ENCODE peak calls at places on chromosomes 1 and 21, in five cellular contexts. D, C, W, H and P are unnamed samples.

GRCh38 chr1:237170149-237170548 is 128.2 kb downstream of the RYR2 start:
- DNase-seq in W (no peak), C (no peak), H (no peak), D (no peak), P (no peak)

GRCh38 chr1:184792450-184792969 is 37.9 kb upstream of the EDEM3 start:
- DNase-seq in W (no peak), H (peak; percentile 99), D (peak; percentile 94), C (peak; percentile 74), P (peak; percentile 93)

GRCh38 chr1:64549464-64550239 is 79.7 kb downstream of the CACHD1 start:
- DNase-seq in C (no peak), D (no peak), H (no peak), W (no peak), P (no peak)

GRCh38 chr1:30934613-30935012 is 26.1 kb upstream of the SDC3 start:
- DNase-seq in D (no peak), H (no peak), C (no peak), W (no peak), P (no peak)

GRCh38 chr1:21520899-21521716 is 11.9 kb downstream of the ALPL start:
- DNase-seq in W (no peak), D (no peak), H (peak; percentile 71), C (no peak), P (no peak)

GRCh38 chr1:52632732-52633290 is at the start of gene SHISAL2A:
- DNase-seq in H (no peak), W (no peak), C (peak; percentile 48), D (no peak), P (no peak)

GRCh38 chr1:202216691-202217090 is 23.1 kb downstream of the LGR6 start:
- DNase-seq in H (no peak), C (no peak), D (no peak), W (no peak), P (no peak)

GRCh38 chr1:219699870-219700269 is 87.0 kb upstream of the ZC3H11B start:
- DNase-seq in D (no peak), H (peak; percentile 74), C (no peak), W (no peak), P (no peak)

GRCh38 chr21:36643374-36644250 is 55.3 kb upstream of the SIM2 start:
- DNase-seq in H (no peak), W (no peak), C (no peak), D (no peak), P (no peak)

GRCh38 chr1:160836561-160836960 is 26.1 kb downstream of the CD244 start:
- DNase-seq in H (no peak), D (no peak), W (no peak), C (no peak), P (peak; percentile 65)

GRCh38 chr1:201542166-201543045 is 3.5 kb downstream of the NAV1 start:
- DNase-seq in W (no peak), C (no peak), H (peak; percentile 84), D (no peak), P (no peak)

GRCh38 chr1:19824541-19824940 is 9.5 kb upstream of the RNF186 start:
- DNase-seq in H (peak; percentile 19), D (no peak), C (no peak), W (no peak), P (no peak)

GRCh38 chr1:237042892-237043576 is 1.1 kb downstream of the RYR2 start:
- DNase-seq in C (no peak), D (no peak), W (no peak), H (no peak), P (no peak)

GRCh38 chr1:206579747-206580437 is 32.4 kb downstream of the EIF2D start:
- DNase-seq in C (peak; percentile 86), D (peak; percentile 85), H (peak; percentile 22), W (peak; percentile 52), P (no peak)

GRCh38 chr1:223776075-223776814 is 63.9 kb downstream of the CAPN2 start:
- DNase-seq in H (peak; percentile 91), C (no peak), D (peak; percentile 40), W (no peak), P (no peak)

GRCh38 chr1:185559151-185559550 is 175.0 kb upstream of the HMCN1 start:
- DNase-seq in C (no peak), H (no peak), D (no peak), W (no peak), P (no peak)

GRCh38 chr21:42591170-42591869 is 62.1 kb upstream of the PDE9A start:
- DNase-seq in W (no peak), D (no peak), H (no peak), C (no peak), P (no peak)

GRCh38 chr21:41678944-41679343 is 87.9 kb downstream of the RIPK4 start:
- DNase-seq in C (peak; percentile 96), W (peak; percentile 42), H (peak; percentile 94), D (peak; percentile 92), P (peak; percentile 96)

GRCh38 chr1:224329842-224330753 is at the start of gene NVL:
- DNase-seq in C (peak; percentile 89), W (peak; percentile 24), H (peak; percentile 86), D (peak; percentile 87), P (no peak)

GRCh38 chr1:108678696-108679095 is 13.4 kb upstream of the PRPF38B start:
- DNase-seq in H (no peak), W (no peak), D (no peak), C (no peak), P (no peak)

GRCh38 chr1:910881-911721 is 12.6 kb upstream of the SAMD11 start:
- DNase-seq in W (no peak), D (peak; percentile 59), H (peak; percentile 31), C (peak; percentile 5), P (no peak)

GRCh38 chr1:46687095-46687659 is 15.5 kb downstream of the TEX38 start:
- DNase-seq in W (no peak), C (peak; percentile 94), D (peak; percentile 92), H (peak; percentile 40), P (no peak)

GRCh38 chr1:29805122-29805895 is 569.0 kb downstream of the PTPRU start:
- DNase-seq in H (no peak), C (no peak), D (no peak), W (no peak), P (peak; percentile 62)

GRCh38 chr21:14989359-14989758 is 75.4 kb downstream of the NRIP1 start:
- DNase-seq in W (no peak), D (no peak), C (no peak), H (peak; percentile 77), P (no peak)

DNA sequence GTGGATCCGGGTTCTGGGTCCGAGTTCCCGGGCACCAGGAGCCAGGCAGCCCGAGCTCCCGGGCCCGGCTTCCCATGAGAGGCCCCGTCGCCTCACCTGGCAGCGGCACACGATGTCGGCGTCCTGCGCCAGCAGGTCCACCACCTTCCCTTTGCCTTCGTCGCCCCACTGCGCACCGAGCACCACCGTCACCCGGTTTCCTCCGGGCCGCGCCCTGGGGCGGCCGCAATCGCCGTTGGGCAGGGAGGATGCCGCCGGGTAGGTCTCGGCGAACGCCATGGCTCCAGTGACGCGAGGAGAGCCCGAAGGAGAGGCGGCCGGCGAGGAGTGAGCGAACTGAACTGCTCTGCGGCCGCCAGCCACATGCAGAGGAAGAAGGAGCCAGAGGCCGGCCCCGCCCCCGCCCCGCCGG is at the start of gene ADSS2:
- DNase-seq in H (no peak), C (no peak), D (no peak), W (no peak), P (no peak)
- TF ChIP-seq POLR2A in H (peak; percentile 93), C (peak; percentile 92), D (peak; percentile 75), W (peak; percentile 90), P (no peak)

DNA sequence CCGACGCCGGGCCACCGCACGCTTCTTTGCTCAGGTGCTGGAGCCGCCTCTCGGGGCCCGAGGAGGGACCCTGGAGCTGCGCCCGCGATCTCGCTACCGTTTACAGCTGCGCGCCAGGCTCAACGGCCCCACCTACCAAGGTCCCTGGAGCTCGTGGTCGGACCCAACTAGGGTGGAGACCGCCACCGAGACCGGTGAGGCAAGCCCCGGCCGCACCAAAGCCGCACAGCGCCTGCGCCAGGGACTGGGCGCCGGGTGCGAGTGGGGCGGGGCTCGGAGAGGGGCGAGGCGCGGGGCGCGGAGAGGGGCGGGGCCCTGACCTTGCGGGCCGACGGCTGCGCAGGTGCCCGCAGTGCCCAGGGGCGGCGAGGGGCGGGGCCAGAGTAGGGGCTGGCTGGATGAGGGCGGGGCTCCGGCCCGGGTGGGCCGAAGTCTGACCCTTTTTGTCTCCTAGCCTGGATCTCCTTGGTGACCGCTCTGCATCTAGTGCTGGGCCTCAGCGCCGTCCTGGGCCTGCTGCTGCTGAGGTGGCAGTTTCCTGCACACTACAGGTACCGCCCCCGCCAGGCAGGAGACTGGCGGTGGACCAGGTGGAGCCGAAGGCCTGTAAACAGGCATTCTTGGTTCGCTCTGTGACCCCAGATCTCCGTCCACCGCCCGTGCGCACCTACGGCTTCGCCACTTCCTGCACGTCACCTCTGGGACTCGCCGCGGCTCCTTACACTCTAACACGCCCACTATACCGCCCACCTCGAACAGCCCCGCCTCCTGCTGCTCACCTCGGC is 9.8 kb upstream of the CDC20 start:
- DNase-seq in C (peak; percentile 94), W (peak; percentile 21), D (peak; percentile 91), H (no peak), P (no peak)
- TF ChIP-seq POLR2A in C (peak; percentile 76), W (peak; percentile 69), D (no peak), H (no peak), P (no peak)

GRCh38 chr1:199015799-199016198 is 377.0 kb downstream of the PTPRC start:
- DNase-seq in H (no peak), D (no peak), C (no peak), W (no peak), P (no peak)

GRCh38 chr1:199007423-199007822 is 368.6 kb downstream of the PTPRC start:
- DNase-seq in H (no peak), D (no peak), W (no peak), C (no peak), P (no peak)

GRCh38 chr1:199010492-199010891 is 371.7 kb downstream of the PTPRC start:
- DNase-seq in H (no peak), C (no peak), W (no peak), D (no peak), P (no peak)

GRCh38 chr1:199009447-199009846 is 370.6 kb downstream of the PTPRC start:
- DNase-seq in D (no peak), W (no peak), H (no peak), C (no peak), P (no peak)

GRCh38 chr1:199010933-199011332 is 372.1 kb downstream of the PTPRC start:
- DNase-seq in W (no peak), D (no peak), C (no peak), H (peak; percentile 75), P (no peak)
- TF ChIP-seq POLR2A in W (no peak), D (no peak), C (no peak), H (no peak), P (no peak)

GRCh38 chr1:213681788-213682340 is 305.9 kb upstream of the PROX1 start:
- DNase-seq in C (no peak), H (no peak), W (no peak), D (no peak), P (no peak)

GRCh38 chr1:213686983-213687382 is 300.8 kb upstream of the PROX1 start:
- DNase-seq in D (no peak), C (no peak), W (no peak), H (no peak), P (no peak)

GRCh38 chr1:213684454-213684853 is 303.3 kb upstream of the PROX1 start:
- DNase-seq in H (no peak), D (no peak), W (no peak), C (no peak), P (no peak)

GRCh38 chr1:213686003-213686582 is 301.7 kb upstream of the PROX1 start:
- DNase-seq in H (no peak), C (no peak), W (no peak), D (no peak), P (no peak)

DNA sequence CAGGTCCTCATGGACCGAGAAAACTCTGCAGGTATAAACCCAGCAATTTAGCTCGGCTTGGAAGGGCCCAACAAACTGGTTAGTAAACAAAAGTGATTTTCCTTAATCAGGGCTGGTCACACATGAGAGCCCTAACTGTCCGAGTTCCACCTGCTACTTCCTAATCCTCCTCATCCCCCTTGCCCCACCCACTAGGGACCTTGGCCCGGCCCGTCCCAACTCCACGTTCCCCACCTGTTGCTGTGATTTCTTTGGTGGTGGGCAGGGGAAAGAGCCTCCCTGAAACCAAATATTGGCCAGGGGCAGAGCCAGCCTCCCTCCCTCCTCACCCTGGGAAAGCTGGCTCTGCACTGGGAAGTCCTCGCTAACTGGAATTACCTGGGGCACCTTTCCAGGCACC is 304.2 kb upstream of the PROX1 start:
- DNase-seq in D (no peak), C (peak; percentile 53), H (no peak), W (no peak), P (no peak)
- TF ChIP-seq POLR2A in D (no peak), C (no peak), H (no peak), W (no peak), P (no peak)